ENCODE peak calls at places on chromosomes 1 and 21, in nine cellular contexts. L is bronchial epithelial cell, E is fibroblast of lung, S is lower lobe of right lung, A is foreskin fibroblast, G is body of pancreas, F is psoas muscle, R is GM06990, P is lung. Y is an unnamed sample.
A peak's percentile ranks its signal among the peaks of the same experiment; 100 is the strongest.

GRCh38 chr1:58422436-58422835 is 124.1 kb downstream of the OMA1 start:
- DNase-seq in L (no peak), A (no peak), F (no peak), P (no peak), E (no peak), R (no peak), G (no peak), S (no peak), Y (no peak)

GRCh38 chr1:206489980-206490534 is 17.3 kb upstream of the RASSF5 start:
- DNase-seq in R (peak; percentile 65), E (peak; percentile 74), F (peak; percentile 85), L (peak; percentile 47), S (peak; percentile 81), G (peak; percentile 88), P (peak; percentile 81), A (peak; percentile 80), Y (peak; percentile 62)

GRCh38 chr1:116329524-116330341 is 43.3 kb upstream of the ATP1A1 start:
- DNase-seq in A (no peak), G (peak; percentile 14), S (no peak), F (no peak), R (no peak), P (no peak), E (no peak), L (no peak), Y (no peak)

GRCh38 chr1:162899422-162900168 is 38.6 kb upstream of the CCDC190 start:
- DNase-seq in F (no peak), P (no peak), A (peak; percentile 85), G (no peak), E (peak; percentile 67), R (no peak), S (no peak), L (peak; percentile 52), Y (no peak)

GRCh38 chr1:101238681-101239094 is 1.9 kb downstream of the S1PR1 start:
- DNase-seq in P (peak; percentile 89), L (peak; percentile 78), R (peak; percentile 74), G (peak; percentile 71), E (peak; percentile 93), A (peak; percentile 93), F (peak; percentile 88), S (peak; percentile 88), Y (peak; percentile 77)

GRCh38 chr1:243505986-243506689 is 250.3 kb downstream of the SDCCAG8 start:
- DNase-seq in G (no peak), L (no peak), E (no peak), F (peak; percentile 54), P (no peak), S (no peak), A (no peak), R (no peak), Y (no peak)

GRCh38 chr1:150528196-150528595 is 12.6 kb downstream of the FALEC start:
- DNase-seq in F (no peak), P (no peak), A (peak; percentile 78), R (no peak), G (no peak), E (no peak), L (peak; percentile 76), S (no peak), Y (no peak)

GRCh38 chr1:31588751-31589515 is 12.6 kb downstream of the TINAGL1 start:
- DNase-seq in P (no peak), F (peak; percentile 73), A (peak; percentile 38), L (no peak), E (no peak), R (no peak), S (peak; percentile 73), G (peak; percentile 66), Y (no peak)

GRCh38 chr1:26530540-26530897 is 958 bp downstream of the RPS6KA1 start:
- DNase-seq in E (no peak), L (peak; percentile 26), R (no peak), A (no peak), F (no peak), S (no peak), P (no peak), G (no peak), Y (no peak)

GRCh38 chr1:246753670-246754535 is 29.7 kb downstream of the SCCPDH start:
- DNase-seq in G (peak; percentile 45), F (peak; percentile 67), R (peak; percentile 29), S (no peak), E (peak; percentile 67), L (peak; percentile 42), A (peak; percentile 78), P (peak; percentile 40), Y (peak; percentile 53)

GRCh38 chr1:177165069-177165439 is 542 bp upstream of the ASTN1 start:
- DNase-seq in E (no peak), S (no peak), F (no peak), A (peak; percentile 4), L (no peak), P (no peak), R (no peak), G (no peak), Y (no peak)

GRCh38 chr1:207365063-207365462 is 43.6 kb downstream of the CD55 start:
- DNase-seq in F (no peak), S (no peak), P (no peak), L (no peak), A (no peak), R (no peak), E (no peak), G (no peak), Y (no peak)

DNA sequence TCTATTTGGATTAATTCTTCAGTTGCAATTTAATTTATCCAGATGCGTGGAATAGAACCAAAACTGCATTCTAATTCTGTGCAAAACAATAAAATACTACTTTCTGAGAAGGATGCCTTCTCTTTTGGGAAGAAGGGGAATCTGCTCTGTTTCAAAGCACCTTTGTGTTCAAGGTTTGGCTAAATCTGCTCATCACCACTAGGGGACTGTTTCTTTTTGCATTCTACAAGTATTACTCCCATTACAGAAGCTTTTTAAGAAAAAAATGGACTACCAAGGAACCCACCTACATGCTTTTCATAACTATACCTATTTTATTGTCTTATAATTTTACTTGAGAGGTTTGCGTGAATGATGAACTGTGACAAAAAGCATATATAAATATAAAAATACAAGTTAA is 18.2 kb downstream of the MRPS6 start:
- DNase-seq in R (no peak), S (no peak), A (no peak), L (no peak), E (no peak), P (no peak), G (no peak), F (no peak), Y (no peak)
- TF ChIP-seq CTCF in R (peak; percentile 54), S (no peak), A (peak; percentile 39), L (peak; percentile 14), E (peak; percentile 53), P (no peak), G (no peak), F (peak; percentile 19), Y (peak; percentile 24)

GRCh38 chr1:29240400-29240837 is 4.1 kb downstream of the PTPRU start:
- DNase-seq in F (no peak), G (no peak), E (no peak), A (no peak), L (no peak), R (no peak), P (no peak), S (no peak), Y (peak; percentile 26)
- TF ChIP-seq CTCF in F (no peak), G (no peak), E (peak; percentile 19), A (peak; percentile 18), L (no peak), R (peak; percentile 8), P (no peak), S (no peak), Y (no peak)

DNA sequence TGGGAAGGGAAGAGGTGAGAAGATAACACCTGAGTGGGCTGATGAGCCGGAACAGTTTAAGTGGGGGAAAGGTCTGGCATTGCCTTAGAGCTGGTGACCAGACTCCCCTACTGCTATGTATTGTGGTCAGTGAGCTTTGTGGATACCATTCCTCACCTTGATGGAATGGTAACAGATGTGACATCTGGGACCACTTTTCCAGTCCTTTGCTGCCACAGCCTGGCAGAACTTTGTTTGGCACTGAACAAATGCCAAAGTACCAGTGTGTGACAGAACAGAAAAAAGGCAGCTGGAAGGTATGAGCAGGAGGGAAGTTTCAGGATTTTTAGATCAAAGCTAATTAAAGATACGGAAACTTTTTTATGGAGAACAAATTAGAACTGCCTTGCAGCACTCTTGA is 6.2 kb downstream of the MED8 start:
- DNase-seq in F (no peak), S (no peak), L (no peak), P (no peak), A (peak; percentile 54), G (no peak), R (no peak), E (no peak), Y (no peak)
- TF ChIP-seq CTCF in F (peak; percentile 29), S (peak; percentile 12), L (peak; percentile 15), P (no peak), A (no peak), G (no peak), R (no peak), E (no peak), Y (no peak)

GRCh38 chr1:209106237-209106741 is 477.2 kb upstream of the CAMK1G start:
- DNase-seq in L (no peak), F (no peak), E (peak; percentile 53), S (no peak), G (no peak), A (peak; percentile 70), P (no peak), R (peak; percentile 24), Y (no peak)
- TF ChIP-seq CTCF in L (no peak), F (no peak), E (peak; percentile 30), S (no peak), G (no peak), A (peak; percentile 36), P (no peak), R (no peak), Y (no peak)

GRCh38 chr1:174005032-174005431 is 17.1 kb downstream of the RC3H1 start:
- DNase-seq in E (peak; percentile 32), R (peak; percentile 66), A (peak; percentile 54), L (no peak), G (no peak), P (no peak), S (no peak), F (no peak), Y (no peak)

GRCh38 chr1:174000274-174000852 is 21.8 kb downstream of the RC3H1 start:
- DNase-seq in S (no peak), F (no peak), P (no peak), L (no peak), G (no peak), R (no peak), E (peak; percentile 47), A (no peak), Y (no peak)

GRCh38 chr1:173997796-173998195 is 24.4 kb downstream of the RC3H1 start:
- DNase-seq in F (no peak), L (no peak), R (no peak), G (no peak), A (no peak), S (no peak), E (peak; percentile 49), P (no peak), Y (no peak)

GRCh38 chr1:174003867-174004266 is 18.3 kb downstream of the RC3H1 start:
- DNase-seq in A (no peak), F (no peak), E (no peak), P (no peak), G (no peak), L (no peak), S (no peak), R (no peak), Y (no peak)

DNA sequence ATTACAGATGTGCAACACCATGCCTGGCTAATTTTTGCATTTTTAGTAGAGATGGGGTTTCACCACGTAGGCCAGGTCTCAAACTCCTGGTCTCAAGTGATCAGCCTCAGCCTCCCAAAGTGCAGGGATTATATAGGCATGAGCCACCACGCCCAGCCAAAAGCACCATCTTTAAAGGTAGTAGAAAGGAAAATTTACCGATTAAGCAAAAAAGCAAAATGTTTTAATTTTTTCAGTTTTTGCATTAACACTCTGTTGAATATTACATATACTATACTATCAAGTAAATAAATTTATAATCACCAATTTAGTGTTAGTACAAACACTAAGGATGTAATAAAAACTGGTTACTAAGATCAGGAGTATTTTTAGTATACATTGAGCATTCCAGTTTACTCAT is 20.6 kb downstream of the RC3H1 start:
- DNase-seq in R (no peak), A (no peak), G (no peak), L (no peak), S (no peak), P (no peak), E (no peak), F (no peak), Y (no peak)
- TF ChIP-seq CTCF in R (no peak), A (no peak), G (no peak), L (no peak), S (no peak), P (no peak), E (no peak), F (no peak), Y (no peak)